ENCODE peak calls at places on chromosomes 5 and 9, in seven cellular contexts. S, L, E, B, A, O and T are unnamed samples.

GRCh38 chr5:1029945-1030625 is 21.5 kb downstream of the NKD2 start:
- DNase-seq in E (no peak), A (no peak), O (no peak), L (no peak), B (no peak), S (no peak), T (no peak)

GRCh38 chr9:72807765-72808445 is 144.9 kb downstream of the ALDH1A1 start:
- DNase-seq in E (no peak), S (no peak), A (no peak), L (no peak), B (no peak), O (no peak), T (no peak)

GRCh38 chr9:110199643-110200042 is 8.3 kb downstream of the C9orf152 start:
- DNase-seq in E (no peak), B (no peak), L (no peak), O (no peak), A (no peak), S (no peak), T (no peak)

GRCh38 chr9:136365775-136366223 is 2.3 kb upstream of the DNLZ start:
- DNase-seq in E (no peak), S (no peak), O (no peak), A (no peak), L (no peak), B (no peak), T (no peak)

GRCh38 chr9:129888085-129888808 is 53.0 kb downstream of the USP20 start:
- DNase-seq in E (peak), S (peak), B (no peak), L (no peak), O (no peak), A (peak), T (no peak)

GRCh38 chr9:75500479-75500878 is 390.0 kb upstream of the PCSK5 start:
- DNase-seq in L (no peak), A (no peak), S (no peak), O (no peak), B (no peak), E (no peak), T (no peak)

GRCh38 chr5:73387630-73388370 is 60.8 kb downstream of the FOXD1 start:
- DNase-seq in E (no peak), O (no peak), L (no peak), B (no peak), A (peak), S (no peak), T (no peak)

GRCh38 chr5:154162475-154163217 is 27.9 kb upstream of the GALNT10 start:
- DNase-seq in A (no peak), B (peak), O (no peak), S (no peak), L (no peak), E (no peak), T (no peak)

GRCh38 chr9:105385372-105385985 is 62.4 kb upstream of the FSD1L start:
- DNase-seq in B (peak), E (no peak), L (no peak), S (no peak), A (peak), O (no peak), T (no peak)

GRCh38 chr5:62268239-62268638 is 37.8 kb upstream of the KIF2A start:
- DNase-seq in L (no peak), O (no peak), A (peak), B (no peak), S (no peak), E (no peak), T (no peak)

GRCh38 chr5:92653730-92654461 is 927.1 kb downstream of the NR2F1-AS1 start:
- DNase-seq in O (no peak), A (no peak), E (no peak), S (no peak), L (peak), B (peak), T (no peak)

GRCh38 chr5:43555895-43556606 is 826 bp downstream of the PAIP1 start:
- DNase-seq in S (peak), B (peak), O (no peak), E (peak), L (peak), A (peak), T (peak)